ENCODE peak calls at places on chromosomes 12 and 14, in eight cellular contexts. One of them, this sample, is unnamed.

GRCh38 chr12:45726594-45727300 is 2.8 kb upstream of the ARID2 start:
- DNase-seq in lung microvascular endothelial cell: peak
- DNase-seq in activated CD8-positive, alpha-beta memory T cell treated with anti-CD3 and anti-CD28 coated beads, Interleukin-2, amount 50 U/mL, for 4 hours: peak
- DNase-seq in SW 1271: no peak
- DNase-seq in MCF 10A: no peak
- DNase-seq in CD8-positive, alpha-beta memory T cell: peak
- DNase-seq in NCI-H510A treated with DMSO at 0.1 percent for 48 hours: no peak
- DNase-seq in GM10248: peak
- DNase-seq in this sample: peak

GRCh38 chr12:1904875-1905274 is 13.6 kb downstream of the CACNA2D4 start:
- DNase-seq in NCI-H510A treated with DMSO at 0.1 percent for 48 hours: no peak
- DNase-seq in activated CD8-positive, alpha-beta memory T cell treated with anti-CD3 and anti-CD28 coated beads, Interleukin-2, amount 50 U/mL, for 4 hours: no peak
- DNase-seq in lung microvascular endothelial cell: no peak
- DNase-seq in MCF 10A: no peak
- DNase-seq in SW 1271: no peak
- DNase-seq in CD8-positive, alpha-beta memory T cell: no peak
- DNase-seq in GM10248: no peak
- DNase-seq in this sample: no peak

GRCh38 chr12:24742378-24742777 is 206.5 kb downstream of the BCAT1 start:
- DNase-seq in MCF 10A: no peak
- DNase-seq in CD8-positive, alpha-beta memory T cell: no peak
- DNase-seq in SW 1271: no peak
- DNase-seq in lung microvascular endothelial cell: no peak
- DNase-seq in GM10248: peak
- DNase-seq in activated CD8-positive, alpha-beta memory T cell treated with anti-CD3 and anti-CD28 coated beads, Interleukin-2, amount 50 U/mL, for 4 hours: no peak
- DNase-seq in NCI-H510A treated with DMSO at 0.1 percent for 48 hours: no peak
- DNase-seq in this sample: no peak

GRCh38 chr12:130739571-130739970 is 23.5 kb upstream of the RIMBP2 start:
- DNase-seq in lung microvascular endothelial cell: no peak
- DNase-seq in GM10248: no peak
- DNase-seq in SW 1271: no peak
- DNase-seq in activated CD8-positive, alpha-beta memory T cell treated with anti-CD3 and anti-CD28 coated beads, Interleukin-2, amount 50 U/mL, for 4 hours: no peak
- DNase-seq in NCI-H510A treated with DMSO at 0.1 percent for 48 hours: no peak
- DNase-seq in MCF 10A: no peak
- DNase-seq in CD8-positive, alpha-beta memory T cell: no peak
- DNase-seq in this sample: no peak

GRCh38 chr12:120539303-120539702 is 5.1 kb downstream of the RNF10 start:
- DNase-seq in lung microvascular endothelial cell: no peak
- DNase-seq in GM10248: no peak
- DNase-seq in MCF 10A: no peak
- DNase-seq in NCI-H510A treated with DMSO at 0.1 percent for 48 hours: no peak
- DNase-seq in CD8-positive, alpha-beta memory T cell: no peak
- DNase-seq in activated CD8-positive, alpha-beta memory T cell treated with anti-CD3 and anti-CD28 coated beads, Interleukin-2, amount 50 U/mL, for 4 hours: no peak
- DNase-seq in SW 1271: peak
- DNase-seq in this sample: no peak

GRCh38 chr14:91228112-91229004 is 16.1 kb downstream of the GPR68 start:
- DNase-seq in SW 1271: no peak
- DNase-seq in CD8-positive, alpha-beta memory T cell: peak
- DNase-seq in MCF 10A: peak
- DNase-seq in lung microvascular endothelial cell: peak
- DNase-seq in GM10248: peak
- DNase-seq in activated CD8-positive, alpha-beta memory T cell treated with anti-CD3 and anti-CD28 coated beads, Interleukin-2, amount 50 U/mL, for 4 hours: peak
- DNase-seq in NCI-H510A treated with DMSO at 0.1 percent for 48 hours: no peak
- DNase-seq in this sample: no peak

GRCh38 chr14:92687681-92688433 is 60.6 kb downstream of the LGMN start:
- DNase-seq in NCI-H510A treated with DMSO at 0.1 percent for 48 hours: peak
- DNase-seq in activated CD8-positive, alpha-beta memory T cell treated with anti-CD3 and anti-CD28 coated beads, Interleukin-2, amount 50 U/mL, for 4 hours: no peak
- DNase-seq in GM10248: no peak
- DNase-seq in MCF 10A: no peak
- DNase-seq in lung microvascular endothelial cell: peak
- DNase-seq in CD8-positive, alpha-beta memory T cell: no peak
- DNase-seq in SW 1271: no peak
- DNase-seq in this sample: peak

GRCh38 chr12:65960820-65961691 is 136.8 kb downstream of the HMGA2 start:
- DNase-seq in MCF 10A: no peak
- DNase-seq in GM10248: no peak
- DNase-seq in NCI-H510A treated with DMSO at 0.1 percent for 48 hours: no peak
- DNase-seq in CD8-positive, alpha-beta memory T cell: no peak
- DNase-seq in activated CD8-positive, alpha-beta memory T cell treated with anti-CD3 and anti-CD28 coated beads, Interleukin-2, amount 50 U/mL, for 4 hours: no peak
- DNase-seq in lung microvascular endothelial cell: peak
- DNase-seq in SW 1271: no peak
- DNase-seq in this sample: no peak

GRCh38 chr12:130167537-130167936 is 5.3 kb downstream of the FZD10 start:
- DNase-seq in SW 1271: no peak
- DNase-seq in NCI-H510A treated with DMSO at 0.1 percent for 48 hours: no peak
- DNase-seq in MCF 10A: no peak
- DNase-seq in lung microvascular endothelial cell: no peak
- DNase-seq in GM10248: no peak
- DNase-seq in activated CD8-positive, alpha-beta memory T cell treated with anti-CD3 and anti-CD28 coated beads, Interleukin-2, amount 50 U/mL, for 4 hours: no peak
- DNase-seq in CD8-positive, alpha-beta memory T cell: no peak
- DNase-seq in this sample: no peak

GRCh38 chr12:75720807-75721206 is 209.4 kb upstream of the KRR1 start:
- DNase-seq in CD8-positive, alpha-beta memory T cell: no peak
- DNase-seq in NCI-H510A treated with DMSO at 0.1 percent for 48 hours: peak
- DNase-seq in GM10248: no peak
- DNase-seq in SW 1271: no peak
- DNase-seq in activated CD8-positive, alpha-beta memory T cell treated with anti-CD3 and anti-CD28 coated beads, Interleukin-2, amount 50 U/mL, for 4 hours: no peak
- DNase-seq in lung microvascular endothelial cell: no peak
- DNase-seq in MCF 10A: peak
- DNase-seq in this sample: peak

GRCh38 chr12:96434107-96434506 is 33.9 kb upstream of the CDK17 start:
- DNase-seq in GM10248: peak
- DNase-seq in activated CD8-positive, alpha-beta memory T cell treated with anti-CD3 and anti-CD28 coated beads, Interleukin-2, amount 50 U/mL, for 4 hours: peak
- DNase-seq in SW 1271: no peak
- DNase-seq in lung microvascular endothelial cell: no peak
- DNase-seq in CD8-positive, alpha-beta memory T cell: peak
- DNase-seq in MCF 10A: no peak
- DNase-seq in NCI-H510A treated with DMSO at 0.1 percent for 48 hours: no peak
- DNase-seq in this sample: no peak

GRCh38 chr14:51188566-51189185 is 51.4 kb upstream of the TMX1 start:
- DNase-seq in activated CD8-positive, alpha-beta memory T cell treated with anti-CD3 and anti-CD28 coated beads, Interleukin-2, amount 50 U/mL, for 4 hours: no peak
- DNase-seq in SW 1271: no peak
- DNase-seq in GM10248: no peak
- DNase-seq in NCI-H510A treated with DMSO at 0.1 percent for 48 hours: no peak
- DNase-seq in CD8-positive, alpha-beta memory T cell: no peak
- DNase-seq in MCF 10A: no peak
- DNase-seq in lung microvascular endothelial cell: no peak
- DNase-seq in this sample: no peak

GRCh38 chr12:9951026-9951652 is 19.0 kb upstream of the CLEC2A start:
- DNase-seq in GM10248: no peak
- DNase-seq in MCF 10A: no peak
- DNase-seq in activated CD8-positive, alpha-beta memory T cell treated with anti-CD3 and anti-CD28 coated beads, Interleukin-2, amount 50 U/mL, for 4 hours: peak
- DNase-seq in SW 1271: no peak
- DNase-seq in lung microvascular endothelial cell: no peak
- DNase-seq in NCI-H510A treated with DMSO at 0.1 percent for 48 hours: no peak
- DNase-seq in CD8-positive, alpha-beta memory T cell: peak
- DNase-seq in this sample: no peak

GRCh38 chr14:91387135-91387849 is 30.3 kb downstream of the CCDC88C start:
- DNase-seq in lung microvascular endothelial cell: no peak
- DNase-seq in activated CD8-positive, alpha-beta memory T cell treated with anti-CD3 and anti-CD28 coated beads, Interleukin-2, amount 50 U/mL, for 4 hours: no peak
- DNase-seq in SW 1271: no peak
- DNase-seq in NCI-H510A treated with DMSO at 0.1 percent for 48 hours: peak
- DNase-seq in CD8-positive, alpha-beta memory T cell: peak
- DNase-seq in GM10248: no peak
- DNase-seq in MCF 10A: no peak
- DNase-seq in this sample: no peak

GRCh38 chr12:41250748-41251147 is 62.6 kb downstream of the PDZRN4 start:
- DNase-seq in lung microvascular endothelial cell: peak
- DNase-seq in SW 1271: no peak
- DNase-seq in NCI-H510A treated with DMSO at 0.1 percent for 48 hours: no peak
- DNase-seq in activated CD8-positive, alpha-beta memory T cell treated with anti-CD3 and anti-CD28 coated beads, Interleukin-2, amount 50 U/mL, for 4 hours: no peak
- DNase-seq in MCF 10A: peak
- DNase-seq in CD8-positive, alpha-beta memory T cell: no peak
- DNase-seq in GM10248: no peak
- DNase-seq in this sample: no peak